ENCODE peak calls at places on chromosomes 13 and 19, in seven cellular contexts. H is dorsolateral prefrontal cortex; O is activated CD4-positive, alpha-beta T cell treated with anti-CD3 and anti-CD28 coated beads, Interleukin-2, amount 50 U/mL, for 1 hour; G is NCI-H2081; U is cerebellum; T is stimulated activated CD8-positive, alpha-beta memory T cell treated with anti-CD3 and anti-CD28 coated beads, Interleukin-15, amount 100 ng/mL, for 4 hours; V is hypothalamus. M is an unnamed sample.
A peak's percentile ranks its signal among the peaks of the same experiment; 100 is the strongest.

GRCh38 chr13:49020940-49021548 is 45.3 kb downstream of the FNDC3A start:
- DNase-seq in H (no peak), O (no peak), G (peak; percentile 3), U (no peak), T (no peak), V (no peak), M (no peak)

GRCh38 chr13:60689571-60689970 is 292.6 kb downstream of the TDRD3 start:
- DNase-seq in H (no peak), O (no peak), G (no peak), U (no peak), T (no peak), V (no peak), M (no peak)

GRCh38 chr13:112874751-112875300 is 94.2 kb upstream of the MCF2L start:
- DNase-seq in H (no peak), O (no peak), G (no peak), U (no peak), T (no peak), V (no peak), M (no peak)

GRCh38 chr19:34088292-34088691 is 84.0 kb upstream of the LSM14A start:
- DNase-seq in H (no peak), O (no peak), G (no peak), U (no peak), T (no peak), V (no peak), M (no peak)

GRCh38 chr13:111219950-111220349 is 100.5 kb upstream of the TEX29 start:
- DNase-seq in H (no peak), O (no peak), G (no peak), U (no peak), T (no peak), V (no peak), M (no peak)

GRCh38 chr19:55069137-55069858 is 6.3 kb upstream of the RDH13 start:
- DNase-seq in H (no peak), O (no peak), G (peak; percentile 23), U (no peak), T (no peak), V (no peak), M (peak; percentile 50)

GRCh38 chr19:41001243-41001971 is 10.3 kb downstream of the CYP2B6 start:
- DNase-seq in H (no peak), O (no peak), G (no peak), U (no peak), T (no peak), V (no peak), M (peak; percentile 24)

GRCh38 chr19:17656970-17657369 is 31.2 kb downstream of the UNC13A start:
- DNase-seq in H (no peak), O (no peak), G (no peak), U (no peak), T (no peak), V (no peak), M (no peak)

GRCh38 chr19:23343434-23344010 is 51.7 kb downstream of the ZNF91 start:
- DNase-seq in H (no peak), O (no peak), G (peak; percentile 20), U (no peak), T (no peak), V (no peak), M (no peak)

GRCh38 chr13:90640976-90641375 is 706.5 kb upstream of the MIR17HG start:
- DNase-seq in H (no peak), O (no peak), G (no peak), U (no peak), T (no peak), V (no peak), M (no peak)

GRCh38 chr13:84645196-84646071 is 763.2 kb upstream of the SLITRK1 start:
- DNase-seq in H (no peak), O (no peak), G (peak; percentile 55), U (no peak), T (no peak), V (no peak), M (no peak)

GRCh38 chr13:78602561-78603239 is 652 bp downstream of the POU4F1 start:
- DNase-seq in H (no peak), O (no peak), G (peak; percentile 30), U (no peak), T (no peak), V (no peak), M (peak; percentile 32)

GRCh38 chr19:49823472-49823871 is 5.4 kb downstream of the MED25 start:
- DNase-seq in H (no peak), O (no peak), G (peak; percentile 83), U (no peak), T (no peak), V (no peak), M (no peak)

GRCh38 chr19:5495792-5496191 is 40.6 kb downstream of the ZNRF4 start:
- DNase-seq in H (no peak), O (no peak), G (no peak), U (no peak), T (no peak), V (no peak), M (no peak)

GRCh38 chr19:18377026-18377425 is 8.9 kb upstream of the GDF15 start:
- DNase-seq in H (no peak), O (no peak), G (peak; percentile 72), U (no peak), T (no peak), V (no peak), M (no peak)

GRCh38 chr19:23070353-23070781 is 46.5 kb upstream of the ZNF730 start:
- DNase-seq in H (no peak), O (no peak), G (no peak), U (no peak), T (no peak), V (no peak), M (peak; percentile 61)

GRCh38 chr13:26988059-26988769 is 183.4 kb downstream of the USP12 start:
- DNase-seq in H (no peak), O (no peak), G (no peak), U (no peak), T (no peak), V (no peak), M (no peak)

GRCh38 chr13:110571897-110572777 is 10.6 kb upstream of the RAB20 start:
- DNase-seq in H (no peak), O (no peak), G (no peak), U (no peak), T (no peak), V (no peak), M (no peak)

GRCh38 chr19:11197291-11198174 is at the start of gene KANK2:
- DNase-seq in H (peak; percentile 73), O (peak; percentile 68), G (peak; percentile 93), U (peak; percentile 83), T (peak; percentile 57), V (peak; percentile 57), M (peak; percentile 82)

GRCh38 chr13:81714513-81714912 is 1373.6 kb upstream of the SPRY2 start:
- DNase-seq in H (no peak), O (no peak), G (no peak), U (no peak), T (no peak), V (no peak), M (no peak)

GRCh38 chr13:45511310-45512147 is 46.8 kb downstream of the COG3 start:
- DNase-seq in H (no peak), O (no peak), G (peak; percentile 53), U (peak; percentile 49), T (no peak), V (no peak), M (no peak)

GRCh38 chr19:29487432-29487831 is 38.4 kb upstream of the VSTM2B start:
- DNase-seq in H (peak; percentile 21), O (no peak), G (no peak), U (no peak), T (no peak), V (no peak), M (no peak)

GRCh38 chr13:28282451-28282850 is 144.1 kb downstream of the PAN3 start:
- DNase-seq in H (no peak), O (no peak), G (no peak), U (no peak), T (no peak), V (no peak), M (no peak)

GRCh38 chr13:81540777-81541176 is 1199.9 kb upstream of the SPRY2 start:
- DNase-seq in H (no peak), O (no peak), G (peak; percentile 14), U (no peak), T (no peak), V (no peak), M (no peak)

GRCh38 chr13:20426766-20427448 is 98.8 kb downstream of the CRYL1 start:
- DNase-seq in H (no peak), O (no peak), G (no peak), U (no peak), T (no peak), V (no peak), M (no peak)

GRCh38 chr19:29329460-29330134 is 116.6 kb upstream of the UQCRFS1 start:
- DNase-seq in H (no peak), O (no peak), G (no peak), U (no peak), T (no peak), V (no peak), M (peak; percentile 72)

GRCh38 chr13:32277838-32278237 is 37.3 kb downstream of the ZAR1L start:
- DNase-seq in H (no peak), O (no peak), G (no peak), U (no peak), T (no peak), V (no peak), M (no peak)

GRCh38 chr13:98032168-98032567 is 78.7 kb downstream of the IPO5 start:
- DNase-seq in H (no peak), O (no peak), G (no peak), U (no peak), T (no peak), V (no peak), M (no peak)

GRCh38 chr13:98033277-98034247 is 80.1 kb downstream of the IPO5 start:
- DNase-seq in H (no peak), O (no peak), G (no peak), U (peak; percentile 20), T (no peak), V (no peak), M (peak; percentile 20)

GRCh38 chr13:81021284-81021683 is 680.4 kb upstream of the SPRY2 start:
- DNase-seq in H (no peak), O (no peak), G (no peak), U (no peak), T (no peak), V (no peak), M (no peak)

GRCh38 chr19:37779139-37780035 is at the start of gene ZNF573:
- DNase-seq in H (peak; percentile 90), O (peak; percentile 79), G (peak; percentile 89), U (peak; percentile 89), T (peak; percentile 59), V (peak; percentile 55), M (peak; percentile 84)

GRCh38 chr13:41652735-41653361 is 195.5 kb downstream of the RGCC start:
- DNase-seq in H (no peak), O (peak; percentile 42), G (peak; percentile 37), U (peak; percentile 32), T (no peak), V (no peak), M (no peak)

GRCh38 chr19:13396256-13397080 is 109.8 kb downstream of the CACNA1A start:
- DNase-seq in H (peak; percentile 48), O (no peak), G (no peak), U (peak; percentile 65), T (no peak), V (no peak), M (peak; percentile 78)

M was measured in WTC11.